ENCODE peak calls at places on chromosomes 7 and 10, in four cellular contexts. Y is GM23338, S is OCI-LY7, D is SK-N-SH. U is an unnamed sample.

GRCh38 chr10:125479059-125479458 is 203.9 kb downstream of the TEX36 start:
- DNase-seq in Y (no peak), D (no peak), S (no peak), U (no peak)

GRCh38 chr7:140348161-140348849 is 50.0 kb downstream of the SLC37A3 start:
- DNase-seq in Y (no peak), D (no peak), S (no peak), U (no peak)

GRCh38 chr10:3524086-3524960 is 260.7 kb downstream of the KLF6 start:
- DNase-seq in S (no peak), D (no peak), Y (no peak), U (no peak)

GRCh38 chr10:3048114-3049019 is 19.0 kb upstream of the PFKP start:
- DNase-seq in Y (no peak), D (no peak), S (no peak), U (no peak)

GRCh38 chr7:17646181-17646956 is 293.9 kb downstream of the SNX13 start:
- DNase-seq in D (peak), Y (peak), S (no peak), U (no peak)

GRCh38 chr10:93121311-93121710 is 47.6 kb downstream of the CYP26A1 start:
- DNase-seq in S (no peak), D (no peak), Y (no peak), U (no peak)

GRCh38 chr7:130845581-130846085 is 111.6 kb upstream of the KLF14 start:
- DNase-seq in S (no peak), Y (no peak), D (no peak), U (no peak)

GRCh38 chr7:27064169-27064568 is 31.6 kb downstream of the HOXA1 start:
- DNase-seq in D (no peak), S (no peak), Y (no peak), U (no peak)

GRCh38 chr10:97067716-97068391 is 117.9 kb downstream of the SLIT1 start:
- DNase-seq in Y (peak), D (peak), S (no peak), U (no peak)

GRCh38 chr10:104580321-104580720 is 60.8 kb upstream of the SORCS3 start:
- DNase-seq in Y (no peak), D (no peak), S (no peak), U (no peak)

GRCh38 chr10:99661370-99661749 is 2.1 kb downstream of the ENTPD7 start:
- DNase-seq in D (no peak), Y (no peak), S (no peak), U (no peak)

GRCh38 chr7:3733541-3734140 is 432.6 kb downstream of the SDK1 start:
- DNase-seq in Y (no peak), S (no peak), D (no peak), U (no peak)

GRCh38 chr10:93753621-93754250 is 4.0 kb upstream of the LGI1 start:
- DNase-seq in Y (no peak), D (no peak), S (no peak), U (no peak)

DNA sequence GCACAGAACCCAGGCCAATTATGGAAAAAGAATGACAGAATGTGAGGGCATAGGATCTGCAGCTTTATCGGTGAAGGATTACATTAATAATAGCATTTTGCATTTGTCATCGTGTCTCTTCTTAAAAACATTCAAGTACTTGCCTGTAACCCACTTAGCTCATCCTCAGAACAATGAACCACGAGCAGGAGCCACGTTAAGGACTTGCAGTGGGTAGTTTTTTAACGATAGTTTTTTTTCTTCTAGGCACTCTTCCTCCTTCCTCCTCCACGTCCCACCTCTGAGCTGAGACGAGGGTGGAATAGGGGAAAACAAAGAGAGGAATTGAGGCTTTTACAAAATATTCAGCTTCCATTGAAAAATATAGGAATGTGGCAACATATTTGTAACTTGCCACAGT is 27.1 kb downstream of the CDHR3 start:
- DNase-seq in Y (no peak), D (no peak), S (no peak), U (no peak)
- H2AFZ ChIP-seq in Y (no peak), D (no peak), S (no peak), U (no peak)

GRCh38 chr10:126904493-126904806 is 778 bp upstream of the DOCK1 start:
- DNase-seq in S (no peak), Y (no peak), D (no peak), U (no peak)
- H3K4me3 ChIP-seq in S (no peak), Y (peak), D (peak), U (no peak)

GRCh38 chr7:92827464-92827863 is 8.9 kb downstream of the CDK6 start:
- DNase-seq in Y (no peak), S (no peak), D (peak), U (no peak)
- TF ChIP-seq EZH2phosphoT487 in Y (no peak), S (no peak), D (no peak), U (no peak)

GRCh38 chr10:31261502-31262311 is 57.3 kb upstream of the ZEB1 start:
- DNase-seq in Y (no peak), S (no peak), D (no peak), U (no peak)
- H2AFZ ChIP-seq in Y (peak), S (no peak), D (peak), U (no peak)

DNA sequence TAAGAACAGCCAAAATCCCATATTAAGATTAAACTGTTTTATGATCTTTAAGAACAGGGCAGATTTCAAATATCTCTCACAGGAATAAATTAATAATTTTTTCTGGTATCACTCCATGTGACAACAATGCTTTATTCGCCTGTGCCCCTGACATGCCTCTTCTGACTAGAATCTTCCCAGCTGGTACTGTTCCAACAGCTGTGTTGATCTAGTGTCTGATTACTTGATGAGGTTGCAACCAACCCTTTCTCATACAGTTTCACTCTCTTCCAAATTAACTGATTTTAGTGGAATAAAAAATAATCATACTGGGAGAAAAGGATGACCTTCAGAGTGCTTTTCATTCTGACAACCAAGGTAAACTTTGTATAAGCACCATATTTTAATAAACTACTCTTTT is 151.9 kb downstream of the CHRM2 start:
- DNase-seq in Y (no peak), D (no peak), S (no peak), U (no peak)
- H3K4me3 ChIP-seq in Y (no peak), D (no peak), S (no peak), U (no peak)